ENCODE peak calls at places on chromosome 5, in eight cellular contexts. One of them, this sample, is unnamed.

GRCh38 chr5:91362935-91363334 is 20.2 kb downstream of the ARRDC3 start:
- DNase-seq in colonic mucosa: no peak
- DNase-seq in bronchial epithelial cell: no peak
- DNase-seq in heart left ventricle: no peak
- DNase-seq in foreskin fibroblast: no peak
- DNase-seq in AG10803: no peak
- DNase-seq in GM12864: no peak
- DNase-seq in tibial artery: no peak
- DNase-seq in this sample: no peak

GRCh38 chr5:922745-923472 is 30.2 kb downstream of the TRIP13 start:
- DNase-seq in colonic mucosa: no peak
- DNase-seq in GM12864: no peak
- DNase-seq in heart left ventricle: no peak
- DNase-seq in foreskin fibroblast: no peak
- DNase-seq in AG10803: no peak
- DNase-seq in tibial artery: peak
- DNase-seq in bronchial epithelial cell: no peak
- DNase-seq in this sample: no peak

GRCh38 chr5:31811210-31811609 is 172.3 kb downstream of the PDZD2 start:
- DNase-seq in bronchial epithelial cell: peak
- DNase-seq in foreskin fibroblast: peak
- DNase-seq in AG10803: peak
- DNase-seq in colonic mucosa: no peak
- DNase-seq in GM12864: no peak
- DNase-seq in tibial artery: no peak
- DNase-seq in heart left ventricle: no peak
- DNase-seq in this sample: no peak

GRCh38 chr5:78972654-78973428 is 12.3 kb downstream of the ARSB start:
- DNase-seq in foreskin fibroblast: peak
- DNase-seq in AG10803: peak
- DNase-seq in tibial artery: peak
- DNase-seq in colonic mucosa: peak
- DNase-seq in bronchial epithelial cell: no peak
- DNase-seq in heart left ventricle: peak
- DNase-seq in GM12864: no peak
- DNase-seq in this sample: no peak

GRCh38 chr5:6342689-6343315 is 35.5 kb downstream of the MED10 start:
- DNase-seq in heart left ventricle: no peak
- DNase-seq in AG10803: no peak
- DNase-seq in bronchial epithelial cell: no peak
- DNase-seq in foreskin fibroblast: no peak
- DNase-seq in tibial artery: no peak
- DNase-seq in GM12864: no peak
- DNase-seq in colonic mucosa: no peak
- DNase-seq in this sample: no peak

GRCh38 chr5:457195-457961 is 14.4 kb downstream of the EXOC3 start:
- DNase-seq in AG10803: no peak
- DNase-seq in heart left ventricle: no peak
- DNase-seq in GM12864: no peak
- DNase-seq in tibial artery: peak
- DNase-seq in colonic mucosa: no peak
- DNase-seq in bronchial epithelial cell: no peak
- DNase-seq in foreskin fibroblast: no peak
- DNase-seq in this sample: no peak

GRCh38 chr5:32794086-32794485 is 83.0 kb downstream of the NPR3 start:
- DNase-seq in tibial artery: no peak
- DNase-seq in foreskin fibroblast: peak
- DNase-seq in colonic mucosa: no peak
- DNase-seq in bronchial epithelial cell: peak
- DNase-seq in AG10803: peak
- DNase-seq in heart left ventricle: no peak
- DNase-seq in GM12864: no peak
- DNase-seq in this sample: no peak

GRCh38 chr5:114658179-114658578 is 296.3 kb downstream of the KCNN2 start:
- DNase-seq in GM12864: no peak
- DNase-seq in heart left ventricle: no peak
- DNase-seq in colonic mucosa: no peak
- DNase-seq in foreskin fibroblast: no peak
- DNase-seq in bronchial epithelial cell: peak
- DNase-seq in tibial artery: no peak
- DNase-seq in AG10803: no peak
- DNase-seq in this sample: no peak

GRCh38 chr5:67481362-67481761 is 284.8 kb upstream of the CD180 start:
- DNase-seq in bronchial epithelial cell: peak
- DNase-seq in tibial artery: no peak
- DNase-seq in AG10803: no peak
- DNase-seq in GM12864: no peak
- DNase-seq in foreskin fibroblast: no peak
- DNase-seq in colonic mucosa: no peak
- DNase-seq in heart left ventricle: no peak
- DNase-seq in this sample: no peak

GRCh38 chr5:67487862-67488261 is 291.3 kb upstream of the CD180 start:
- DNase-seq in tibial artery: no peak
- DNase-seq in heart left ventricle: no peak
- DNase-seq in foreskin fibroblast: no peak
- DNase-seq in AG10803: no peak
- DNase-seq in colonic mucosa: no peak
- DNase-seq in GM12864: no peak
- DNase-seq in bronchial epithelial cell: no peak
- DNase-seq in this sample: no peak

GRCh38 chr5:67478337-67478736 is 281.7 kb upstream of the CD180 start:
- DNase-seq in GM12864: no peak
- DNase-seq in heart left ventricle: no peak
- DNase-seq in colonic mucosa: no peak
- DNase-seq in AG10803: no peak
- DNase-seq in tibial artery: no peak
- DNase-seq in foreskin fibroblast: no peak
- DNase-seq in bronchial epithelial cell: no peak
- DNase-seq in this sample: no peak

DNA sequence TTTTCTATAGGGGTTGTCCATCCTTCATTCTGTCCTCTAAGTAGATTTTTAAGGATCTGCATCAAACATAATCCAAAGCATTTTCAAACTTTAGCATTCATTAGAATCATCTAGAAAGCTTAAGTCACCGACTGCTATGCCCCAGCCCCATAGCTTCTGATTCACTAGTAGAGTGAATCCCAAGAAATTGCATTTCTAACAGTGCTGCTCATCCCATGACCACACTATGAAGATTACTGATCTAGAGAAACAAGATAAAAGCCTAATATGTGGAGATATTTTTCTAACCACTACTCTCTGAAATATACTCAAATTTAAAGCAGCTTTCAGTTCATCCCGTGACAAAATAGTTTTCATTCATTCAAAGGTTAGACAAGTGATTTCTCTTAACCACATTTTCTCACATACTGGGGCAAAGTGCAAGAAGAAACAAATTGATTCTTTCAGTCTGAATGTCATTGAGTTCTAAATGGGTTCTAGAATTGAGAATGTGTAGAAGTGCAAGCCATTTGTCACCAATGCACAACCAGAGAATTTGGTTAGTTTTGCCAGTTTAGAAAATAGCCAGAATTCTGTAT is 286.9 kb upstream of the CD180 start:
- DNase-seq in foreskin fibroblast: no peak
- DNase-seq in bronchial epithelial cell: no peak
- DNase-seq in colonic mucosa: no peak
- DNase-seq in AG10803: no peak
- DNase-seq in tibial artery: no peak
- DNase-seq in heart left ventricle: no peak
- DNase-seq in GM12864: no peak
- DNase-seq in this sample: no peak
- TF ChIP-seq CTCF in foreskin fibroblast: no peak
- TF ChIP-seq CTCF in bronchial epithelial cell: no peak
- TF ChIP-seq CTCF in colonic mucosa: no peak
- TF ChIP-seq CTCF in AG10803: no peak
- TF ChIP-seq CTCF in tibial artery: no peak
- TF ChIP-seq CTCF in heart left ventricle: no peak
- TF ChIP-seq CTCF in GM12864: no peak
- TF ChIP-seq CTCF in this sample: no peak

GRCh38 chr5:72917371-72917776 is 38.5 kb upstream of the FCHO2 start:
- DNase-seq in heart left ventricle: no peak
- DNase-seq in colonic mucosa: no peak
- DNase-seq in tibial artery: no peak
- DNase-seq in AG10803: no peak
- DNase-seq in bronchial epithelial cell: no peak
- DNase-seq in foreskin fibroblast: no peak
- DNase-seq in GM12864: no peak
- DNase-seq in this sample: no peak

GRCh38 chr5:72921886-72922285 is 34.0 kb upstream of the FCHO2 start:
- DNase-seq in GM12864: no peak
- DNase-seq in foreskin fibroblast: peak
- DNase-seq in colonic mucosa: no peak
- DNase-seq in heart left ventricle: no peak
- DNase-seq in AG10803: no peak
- DNase-seq in bronchial epithelial cell: no peak
- DNase-seq in tibial artery: no peak
- DNase-seq in this sample: no peak

GRCh38 chr5:72925336-72926010 is 30.4 kb upstream of the FCHO2 start:
- DNase-seq in heart left ventricle: no peak
- DNase-seq in GM12864: no peak
- DNase-seq in foreskin fibroblast: no peak
- DNase-seq in AG10803: no peak
- DNase-seq in colonic mucosa: no peak
- DNase-seq in bronchial epithelial cell: no peak
- DNase-seq in tibial artery: no peak
- DNase-seq in this sample: no peak

GRCh38 chr5:72921103-72921502 is 34.7 kb upstream of the FCHO2 start:
- DNase-seq in AG10803: no peak
- DNase-seq in colonic mucosa: no peak
- DNase-seq in bronchial epithelial cell: peak
- DNase-seq in tibial artery: no peak
- DNase-seq in GM12864: no peak
- DNase-seq in foreskin fibroblast: no peak
- DNase-seq in heart left ventricle: no peak
- DNase-seq in this sample: no peak

DNA sequence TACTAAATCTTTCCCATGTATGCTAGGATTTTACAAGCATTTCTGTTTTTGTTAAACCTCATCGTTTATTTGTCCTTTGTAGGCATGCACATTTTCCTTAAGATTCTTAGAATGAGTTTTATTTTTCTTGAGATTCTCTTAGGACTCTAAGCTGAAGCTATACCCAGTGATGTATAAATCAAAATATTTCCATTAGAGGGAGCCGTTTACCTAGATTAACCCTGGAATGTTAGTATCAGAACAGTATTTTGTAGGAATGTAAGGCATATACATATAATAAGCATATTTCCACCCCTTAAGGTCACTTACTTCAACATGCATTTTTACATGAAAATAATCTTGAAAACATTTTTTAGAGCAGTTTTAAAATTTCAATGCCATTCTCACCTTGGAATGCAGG is 35.2 kb upstream of the FCHO2 start:
- DNase-seq in GM12864: no peak
- DNase-seq in tibial artery: no peak
- DNase-seq in heart left ventricle: no peak
- DNase-seq in foreskin fibroblast: peak
- DNase-seq in bronchial epithelial cell: peak
- DNase-seq in colonic mucosa: no peak
- DNase-seq in AG10803: peak
- DNase-seq in this sample: no peak
- TF ChIP-seq CTCF in GM12864: no peak
- TF ChIP-seq CTCF in tibial artery: peak
- TF ChIP-seq CTCF in heart left ventricle: peak
- TF ChIP-seq CTCF in foreskin fibroblast: no peak
- TF ChIP-seq CTCF in bronchial epithelial cell: peak
- TF ChIP-seq CTCF in colonic mucosa: peak
- TF ChIP-seq CTCF in AG10803: peak
- TF ChIP-seq CTCF in this sample: peak

DNA sequence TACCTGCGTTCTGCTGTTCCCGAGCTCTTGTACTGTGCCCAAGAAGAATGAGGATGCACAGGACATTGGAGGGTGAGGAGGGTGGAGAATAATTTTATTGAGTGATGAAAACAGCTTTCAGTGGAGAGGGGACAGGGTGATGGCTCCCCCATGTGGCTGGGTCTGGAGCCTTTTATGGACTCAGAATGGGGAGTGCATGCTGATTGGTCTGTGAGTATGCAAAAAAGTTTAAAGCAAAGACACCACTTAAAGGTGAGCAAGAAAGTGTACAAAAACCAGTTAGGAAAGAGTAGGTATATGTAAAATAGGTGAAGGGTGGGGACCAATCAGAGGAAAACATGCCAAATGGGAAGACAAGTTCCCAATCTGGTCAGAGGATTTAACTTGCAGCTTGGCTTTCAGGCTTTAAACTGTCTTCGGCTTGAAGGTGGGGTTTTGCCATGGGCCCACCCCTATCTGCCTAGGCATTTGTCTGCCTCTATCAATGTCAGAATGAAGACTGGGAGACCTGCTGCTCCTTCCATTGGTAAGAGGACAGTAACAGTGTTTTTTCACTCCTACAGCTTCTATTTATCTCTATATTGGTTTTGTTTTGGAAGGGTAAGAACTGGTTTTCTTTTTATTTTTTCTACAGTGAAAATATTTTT is 118.0 kb upstream of the RAI14 start:
- DNase-seq in tibial artery: no peak
- DNase-seq in bronchial epithelial cell: peak
- DNase-seq in AG10803: no peak
- DNase-seq in heart left ventricle: no peak
- DNase-seq in colonic mucosa: no peak
- DNase-seq in foreskin fibroblast: peak
- DNase-seq in GM12864: no peak
- DNase-seq in this sample: no peak
- TF ChIP-seq CTCF in tibial artery: peak
- TF ChIP-seq CTCF in bronchial epithelial cell: peak
- TF ChIP-seq CTCF in AG10803: peak
- TF ChIP-seq CTCF in heart left ventricle: peak
- TF ChIP-seq CTCF in colonic mucosa: no peak
- TF ChIP-seq CTCF in foreskin fibroblast: peak
- TF ChIP-seq CTCF in GM12864: peak
- TF ChIP-seq CTCF in this sample: peak

GRCh38 chr5:34450338-34450737 is 205.8 kb upstream of the RAI14 start:
- DNase-seq in foreskin fibroblast: no peak
- DNase-seq in heart left ventricle: no peak
- DNase-seq in tibial artery: no peak
- DNase-seq in bronchial epithelial cell: no peak
- DNase-seq in colonic mucosa: no peak
- DNase-seq in GM12864: no peak
- DNase-seq in AG10803: no peak
- DNase-seq in this sample: no peak

GRCh38 chr5:34449639-34450038 is 206.5 kb upstream of the RAI14 start:
- DNase-seq in tibial artery: no peak
- DNase-seq in heart left ventricle: no peak
- DNase-seq in AG10803: no peak
- DNase-seq in GM12864: no peak
- DNase-seq in foreskin fibroblast: no peak
- DNase-seq in colonic mucosa: no peak
- DNase-seq in bronchial epithelial cell: no peak
- DNase-seq in this sample: no peak

GRCh38 chr5:34455096-34455495 is 201.0 kb upstream of the RAI14 start:
- DNase-seq in foreskin fibroblast: no peak
- DNase-seq in tibial artery: no peak
- DNase-seq in bronchial epithelial cell: no peak
- DNase-seq in AG10803: no peak
- DNase-seq in colonic mucosa: no peak
- DNase-seq in GM12864: no peak
- DNase-seq in heart left ventricle: no peak
- DNase-seq in this sample: no peak

GRCh38 chr5:34447424-34447823 is 208.7 kb upstream of the RAI14 start:
- DNase-seq in GM12864: no peak
- DNase-seq in colonic mucosa: no peak
- DNase-seq in AG10803: no peak
- DNase-seq in foreskin fibroblast: no peak
- DNase-seq in tibial artery: no peak
- DNase-seq in bronchial epithelial cell: no peak
- DNase-seq in heart left ventricle: no peak
- DNase-seq in this sample: no peak

DNA sequence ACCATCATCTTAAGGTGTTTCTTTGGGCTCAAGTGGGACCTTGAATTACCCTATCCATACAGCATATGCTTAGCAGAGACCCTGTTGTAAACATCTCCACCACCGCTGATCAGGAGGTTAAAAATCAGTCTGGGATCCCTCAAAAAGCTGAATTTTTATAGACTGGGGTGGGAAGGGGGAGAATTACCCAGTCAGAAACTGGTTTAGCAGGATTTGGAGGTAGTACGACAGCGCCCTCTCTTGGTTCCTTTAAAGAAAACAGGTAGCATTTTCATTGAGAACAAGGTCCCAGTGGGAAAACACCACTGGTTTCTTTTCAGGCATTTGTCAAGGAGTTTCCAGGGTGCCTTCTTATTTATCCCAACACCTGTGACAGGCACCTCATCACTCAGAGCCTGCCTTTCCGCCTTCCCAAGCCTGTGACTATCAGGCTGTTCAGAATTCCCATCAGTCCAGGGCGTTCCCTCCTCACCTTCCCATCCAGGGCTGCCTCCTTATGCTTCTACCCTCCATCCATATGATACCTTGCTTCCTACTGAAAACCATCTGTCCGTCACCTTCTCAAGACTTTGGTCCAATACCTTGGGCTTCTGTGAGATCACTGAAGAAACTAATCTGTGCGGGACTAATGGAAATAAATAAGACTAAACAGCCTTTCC is 203.8 kb upstream of the RAI14 start:
- DNase-seq in tibial artery: no peak
- DNase-seq in AG10803: peak
- DNase-seq in heart left ventricle: no peak
- DNase-seq in foreskin fibroblast: peak
- DNase-seq in GM12864: no peak
- DNase-seq in bronchial epithelial cell: peak
- DNase-seq in colonic mucosa: no peak
- DNase-seq in this sample: no peak
- TF ChIP-seq CTCF in tibial artery: no peak
- TF ChIP-seq CTCF in AG10803: peak
- TF ChIP-seq CTCF in heart left ventricle: no peak
- TF ChIP-seq CTCF in foreskin fibroblast: peak
- TF ChIP-seq CTCF in GM12864: peak
- TF ChIP-seq CTCF in bronchial epithelial cell: peak
- TF ChIP-seq CTCF in colonic mucosa: no peak
- TF ChIP-seq CTCF in this sample: no peak